ENCODE peak calls at places on chromosomes 13 and 19, in eight cellular contexts. One of them, this sample, is unnamed.

GRCh38 chr13:42970824-42971669 is 21.0 kb downstream of the EPSTI1 start:
- DNase-seq in left lung: no peak
- DNase-seq in activated B cell treated with CpG ODN at 0.5 μM for 24 hours: no peak
- DNase-seq in ascending aorta: no peak
- DNase-seq in heart left ventricle: no peak
- DNase-seq in fibroblast of pulmonary artery: peak
- DNase-seq in HFFc6: peak
- DNase-seq in tibial artery: no peak
- DNase-seq in this sample: peak

GRCh38 chr19:29812080-29812880 is 489 bp downstream of the CCNE1 start:
- DNase-seq in tibial artery: peak
- DNase-seq in ascending aorta: no peak
- DNase-seq in activated B cell treated with CpG ODN at 0.5 μM for 24 hours: peak
- DNase-seq in left lung: no peak
- DNase-seq in HFFc6: no peak
- DNase-seq in heart left ventricle: no peak
- DNase-seq in fibroblast of pulmonary artery: no peak
- DNase-seq in this sample: no peak

GRCh38 chr19:5129691-5130090 is 160.8 kb downstream of the KDM4B start:
- DNase-seq in fibroblast of pulmonary artery: no peak
- DNase-seq in activated B cell treated with CpG ODN at 0.5 μM for 24 hours: no peak
- DNase-seq in heart left ventricle: no peak
- DNase-seq in tibial artery: no peak
- DNase-seq in ascending aorta: no peak
- DNase-seq in left lung: no peak
- DNase-seq in HFFc6: no peak
- DNase-seq in this sample: no peak

GRCh38 chr19:10270616-10271394 is at the start of gene ICAM1:
- DNase-seq in tibial artery: peak
- DNase-seq in heart left ventricle: peak
- DNase-seq in ascending aorta: peak
- DNase-seq in fibroblast of pulmonary artery: peak
- DNase-seq in activated B cell treated with CpG ODN at 0.5 μM for 24 hours: peak
- DNase-seq in HFFc6: no peak
- DNase-seq in left lung: peak
- DNase-seq in this sample: peak

GRCh38 chr19:54191671-54192453 is 754 bp downstream of the TSEN34 start:
- DNase-seq in heart left ventricle: no peak
- DNase-seq in left lung: no peak
- DNase-seq in tibial artery: no peak
- DNase-seq in ascending aorta: no peak
- DNase-seq in activated B cell treated with CpG ODN at 0.5 μM for 24 hours: no peak
- DNase-seq in fibroblast of pulmonary artery: peak
- DNase-seq in HFFc6: no peak
- DNase-seq in this sample: no peak

GRCh38 chr13:98411617-98412310 is 165.1 kb downstream of the STK24 start:
- DNase-seq in tibial artery: peak
- DNase-seq in fibroblast of pulmonary artery: no peak
- DNase-seq in ascending aorta: peak
- DNase-seq in heart left ventricle: peak
- DNase-seq in left lung: peak
- DNase-seq in HFFc6: no peak
- DNase-seq in activated B cell treated with CpG ODN at 0.5 μM for 24 hours: no peak
- DNase-seq in this sample: no peak

GRCh38 chr13:45607931-45608330 is 7.6 kb downstream of the ERICH6B start:
- DNase-seq in tibial artery: no peak
- DNase-seq in heart left ventricle: no peak
- DNase-seq in HFFc6: no peak
- DNase-seq in fibroblast of pulmonary artery: no peak
- DNase-seq in ascending aorta: no peak
- DNase-seq in activated B cell treated with CpG ODN at 0.5 μM for 24 hours: no peak
- DNase-seq in left lung: no peak
- DNase-seq in this sample: no peak

GRCh38 chr19:33815410-33816340 is 19.0 kb downstream of the KCTD15 start:
- DNase-seq in tibial artery: peak
- DNase-seq in heart left ventricle: no peak
- DNase-seq in activated B cell treated with CpG ODN at 0.5 μM for 24 hours: no peak
- DNase-seq in HFFc6: peak
- DNase-seq in ascending aorta: no peak
- DNase-seq in left lung: no peak
- DNase-seq in fibroblast of pulmonary artery: peak
- DNase-seq in this sample: no peak

GRCh38 chr19:988081-988480 is 3.9 kb downstream of the WDR18 start:
- DNase-seq in left lung: no peak
- DNase-seq in heart left ventricle: no peak
- DNase-seq in fibroblast of pulmonary artery: no peak
- DNase-seq in tibial artery: no peak
- DNase-seq in activated B cell treated with CpG ODN at 0.5 μM for 24 hours: no peak
- DNase-seq in ascending aorta: no peak
- DNase-seq in HFFc6: no peak
- DNase-seq in this sample: no peak

GRCh38 chr19:986083-986482 is 1.9 kb downstream of the WDR18 start:
- DNase-seq in heart left ventricle: no peak
- DNase-seq in ascending aorta: no peak
- DNase-seq in tibial artery: no peak
- DNase-seq in fibroblast of pulmonary artery: no peak
- DNase-seq in left lung: no peak
- DNase-seq in activated B cell treated with CpG ODN at 0.5 μM for 24 hours: no peak
- DNase-seq in HFFc6: no peak
- DNase-seq in this sample: no peak

GRCh38 chr19:980133-980998 is 3.8 kb upstream of the WDR18 start:
- DNase-seq in heart left ventricle: no peak
- DNase-seq in tibial artery: no peak
- DNase-seq in HFFc6: no peak
- DNase-seq in ascending aorta: no peak
- DNase-seq in left lung: no peak
- DNase-seq in fibroblast of pulmonary artery: no peak
- DNase-seq in activated B cell treated with CpG ODN at 0.5 μM for 24 hours: no peak
- DNase-seq in this sample: no peak

GRCh38 chr19:982567-983170 is 1.5 kb upstream of the WDR18 start:
- DNase-seq in heart left ventricle: peak
- DNase-seq in HFFc6: peak
- DNase-seq in tibial artery: peak
- DNase-seq in left lung: peak
- DNase-seq in ascending aorta: no peak
- DNase-seq in fibroblast of pulmonary artery: peak
- DNase-seq in activated B cell treated with CpG ODN at 0.5 μM for 24 hours: peak
- DNase-seq in this sample: peak

DNA sequence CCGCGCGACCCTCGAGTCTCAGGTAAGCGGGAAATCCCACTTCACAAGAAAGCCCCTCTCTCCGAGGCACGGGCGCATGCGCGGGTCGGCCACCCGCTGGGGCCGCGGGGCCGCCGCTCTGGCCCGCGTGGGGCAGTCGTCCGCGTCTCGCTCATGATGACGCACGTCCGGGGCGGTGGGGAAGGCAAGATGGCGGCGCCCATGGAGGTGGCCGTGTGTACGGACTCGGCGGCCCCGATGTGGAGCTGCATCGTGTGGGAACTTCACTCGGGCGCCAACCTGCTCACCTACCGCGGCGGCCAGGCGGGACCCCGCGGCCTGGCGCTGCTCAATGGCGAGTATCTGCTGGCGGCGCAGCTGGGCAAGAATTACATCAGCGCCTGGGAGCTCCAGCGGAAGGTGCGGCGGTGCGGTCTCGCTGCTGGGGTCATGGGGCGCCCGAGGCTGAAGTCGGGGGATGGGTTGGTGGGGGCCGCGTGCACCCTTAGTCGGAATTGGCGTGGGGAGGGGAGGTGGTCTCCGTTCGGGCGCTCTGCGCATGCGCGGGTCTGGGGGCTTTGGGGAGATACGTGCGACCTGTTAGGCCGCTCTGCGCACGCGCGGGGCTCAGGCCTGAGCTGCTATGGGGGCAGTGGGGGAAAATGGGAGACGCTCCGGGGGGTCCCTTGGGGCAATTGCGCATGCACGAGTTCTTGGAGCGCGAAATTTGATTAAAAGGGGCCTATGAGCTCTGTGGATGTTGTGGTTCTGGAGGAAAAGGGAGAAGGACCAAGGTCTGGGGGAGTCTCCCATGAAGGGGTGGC is at the start of gene WDR18:
- DNase-seq in activated B cell treated with CpG ODN at 0.5 μM for 24 hours: peak
- DNase-seq in ascending aorta: peak
- DNase-seq in heart left ventricle: peak
- DNase-seq in fibroblast of pulmonary artery: peak
- DNase-seq in HFFc6: peak
- DNase-seq in left lung: peak
- DNase-seq in tibial artery: peak
- DNase-seq in this sample: peak
- TF ChIP-seq CTCF in activated B cell treated with CpG ODN at 0.5 μM for 24 hours: no peak
- TF ChIP-seq CTCF in ascending aorta: no peak
- TF ChIP-seq CTCF in heart left ventricle: peak
- TF ChIP-seq CTCF in fibroblast of pulmonary artery: no peak
- TF ChIP-seq CTCF in HFFc6: peak
- TF ChIP-seq CTCF in left lung: peak
- TF ChIP-seq CTCF in tibial artery: peak
- TF ChIP-seq CTCF in this sample: peak

GRCh38 chr19:58571575-58571947 is 1.6 kb downstream of the MZF1 start:
- DNase-seq in fibroblast of pulmonary artery: no peak
- DNase-seq in activated B cell treated with CpG ODN at 0.5 μM for 24 hours: no peak
- DNase-seq in heart left ventricle: peak
- DNase-seq in ascending aorta: no peak
- DNase-seq in left lung: peak
- DNase-seq in tibial artery: peak
- DNase-seq in HFFc6: no peak
- DNase-seq in this sample: no peak

GRCh38 chr19:58572818-58573657 is at the start of gene MZF1:
- DNase-seq in left lung: peak
- DNase-seq in HFFc6: peak
- DNase-seq in ascending aorta: peak
- DNase-seq in activated B cell treated with CpG ODN at 0.5 μM for 24 hours: peak
- DNase-seq in fibroblast of pulmonary artery: peak
- DNase-seq in heart left ventricle: peak
- DNase-seq in tibial artery: peak
- DNase-seq in this sample: peak

GRCh38 chr19:58572026-58572817 is 913 bp downstream of the MZF1 start:
- DNase-seq in fibroblast of pulmonary artery: no peak
- DNase-seq in heart left ventricle: no peak
- DNase-seq in tibial artery: peak
- DNase-seq in HFFc6: no peak
- DNase-seq in left lung: peak
- DNase-seq in activated B cell treated with CpG ODN at 0.5 μM for 24 hours: no peak
- DNase-seq in ascending aorta: no peak
- DNase-seq in this sample: no peak

GRCh38 chr19:58575183-58576041 is 2.3 kb upstream of the MZF1 start:
- DNase-seq in HFFc6: peak
- DNase-seq in tibial artery: peak
- DNase-seq in heart left ventricle: peak
- DNase-seq in fibroblast of pulmonary artery: peak
- DNase-seq in activated B cell treated with CpG ODN at 0.5 μM for 24 hours: peak
- DNase-seq in ascending aorta: peak
- DNase-seq in left lung: peak
- DNase-seq in this sample: peak

GRCh38 chr19:58573658-58574164 is 576 bp upstream of the MZF1 start:
- DNase-seq in left lung: no peak
- DNase-seq in HFFc6: no peak
- DNase-seq in fibroblast of pulmonary artery: no peak
- DNase-seq in ascending aorta: no peak
- DNase-seq in heart left ventricle: no peak
- DNase-seq in activated B cell treated with CpG ODN at 0.5 μM for 24 hours: no peak
- DNase-seq in tibial artery: no peak
- DNase-seq in this sample: no peak
- TF ChIP-seq CTCF in left lung: no peak
- TF ChIP-seq CTCF in HFFc6: no peak
- TF ChIP-seq CTCF in fibroblast of pulmonary artery: no peak
- TF ChIP-seq CTCF in ascending aorta: no peak
- TF ChIP-seq CTCF in heart left ventricle: no peak
- TF ChIP-seq CTCF in activated B cell treated with CpG ODN at 0.5 μM for 24 hours: no peak
- TF ChIP-seq CTCF in tibial artery: no peak
- TF ChIP-seq CTCF in this sample: no peak

GRCh38 chr13:113298001-113298945 is 1.2 kb downstream of the LAMP1 start:
- DNase-seq in HFFc6: no peak
- DNase-seq in heart left ventricle: no peak
- DNase-seq in fibroblast of pulmonary artery: no peak
- DNase-seq in ascending aorta: no peak
- DNase-seq in left lung: no peak
- DNase-seq in tibial artery: no peak
- DNase-seq in activated B cell treated with CpG ODN at 0.5 μM for 24 hours: no peak
- DNase-seq in this sample: no peak

GRCh38 chr13:113296842-113297369 is at the start of gene LAMP1:
- DNase-seq in fibroblast of pulmonary artery: peak
- DNase-seq in activated B cell treated with CpG ODN at 0.5 μM for 24 hours: peak
- DNase-seq in tibial artery: peak
- DNase-seq in heart left ventricle: peak
- DNase-seq in left lung: peak
- DNase-seq in HFFc6: peak
- DNase-seq in ascending aorta: peak
- DNase-seq in this sample: peak

GRCh38 chr13:113299951-113300350 is 2.9 kb downstream of the LAMP1 start:
- DNase-seq in fibroblast of pulmonary artery: no peak
- DNase-seq in ascending aorta: no peak
- DNase-seq in activated B cell treated with CpG ODN at 0.5 μM for 24 hours: no peak
- DNase-seq in tibial artery: no peak
- DNase-seq in HFFc6: no peak
- DNase-seq in left lung: no peak
- DNase-seq in heart left ventricle: no peak
- DNase-seq in this sample: peak

GRCh38 chr13:113291997-113292862 is 4.8 kb upstream of the LAMP1 start:
- DNase-seq in left lung: peak
- DNase-seq in heart left ventricle: no peak
- DNase-seq in fibroblast of pulmonary artery: no peak
- DNase-seq in ascending aorta: no peak
- DNase-seq in tibial artery: no peak
- DNase-seq in activated B cell treated with CpG ODN at 0.5 μM for 24 hours: no peak
- DNase-seq in HFFc6: peak
- DNase-seq in this sample: no peak

DNA sequence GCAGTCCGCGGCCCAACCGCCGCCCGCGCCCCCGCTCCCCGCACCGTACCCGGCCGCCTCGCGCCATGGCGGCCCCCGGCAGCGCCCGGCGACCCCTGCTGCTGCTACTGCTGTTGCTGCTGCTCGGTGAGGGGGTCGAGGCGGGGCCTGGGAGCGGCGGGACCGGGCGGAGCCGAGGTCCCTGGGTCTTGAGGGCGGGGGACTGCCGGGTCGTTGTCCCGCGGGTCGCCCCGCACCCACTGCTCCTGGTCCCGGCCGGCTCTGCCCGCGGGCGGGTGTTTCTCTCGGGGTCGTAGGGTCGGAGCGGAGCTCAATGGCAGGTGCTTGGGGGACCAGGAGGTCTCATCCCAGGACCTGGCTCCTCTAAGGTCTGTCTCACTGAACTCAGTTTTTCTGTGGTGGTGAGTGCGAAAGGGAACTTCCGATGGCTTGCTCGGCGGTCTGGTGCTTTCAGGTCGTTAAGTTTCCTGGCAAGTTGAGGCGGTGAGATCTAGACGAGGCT is 382 bp downstream of the LAMP1 start:
- DNase-seq in tibial artery: peak
- DNase-seq in activated B cell treated with CpG ODN at 0.5 μM for 24 hours: peak
- DNase-seq in heart left ventricle: peak
- DNase-seq in fibroblast of pulmonary artery: peak
- DNase-seq in HFFc6: peak
- DNase-seq in left lung: peak
- DNase-seq in ascending aorta: no peak
- DNase-seq in this sample: peak
- TF ChIP-seq CTCF in tibial artery: no peak
- TF ChIP-seq CTCF in activated B cell treated with CpG ODN at 0.5 μM for 24 hours: no peak
- TF ChIP-seq CTCF in heart left ventricle: no peak
- TF ChIP-seq CTCF in fibroblast of pulmonary artery: no peak
- TF ChIP-seq CTCF in HFFc6: no peak
- TF ChIP-seq CTCF in left lung: no peak
- TF ChIP-seq CTCF in ascending aorta: no peak
- TF ChIP-seq CTCF in this sample: no peak

DNA sequence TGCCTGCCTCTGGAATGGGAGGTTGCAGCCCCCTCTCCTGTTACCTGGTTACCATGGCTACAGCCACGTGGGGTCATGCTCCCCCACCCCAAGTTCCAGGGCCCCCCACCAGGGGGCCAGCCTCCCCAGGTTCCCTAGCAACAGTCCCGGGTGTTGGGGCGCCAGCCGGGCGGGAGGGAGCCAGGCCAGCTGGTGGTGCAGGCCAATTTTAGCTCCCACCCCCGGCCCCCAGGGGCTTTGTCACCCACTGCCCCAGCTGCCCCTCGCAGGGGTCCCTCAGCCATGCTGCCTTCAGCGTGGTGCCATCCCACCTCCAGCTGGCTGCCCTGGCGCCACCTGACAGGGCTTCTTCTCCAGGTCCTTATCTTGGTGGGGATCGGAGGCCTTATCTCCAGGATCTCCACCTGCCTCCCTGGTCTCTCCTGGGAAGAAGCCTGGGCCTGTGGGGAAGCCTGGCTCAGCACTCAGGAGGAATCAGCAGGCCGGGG is 3.0 kb downstream of the MARK4 start:
- DNase-seq in tibial artery: no peak
- DNase-seq in fibroblast of pulmonary artery: no peak
- DNase-seq in heart left ventricle: no peak
- DNase-seq in HFFc6: no peak
- DNase-seq in left lung: no peak
- DNase-seq in ascending aorta: no peak
- DNase-seq in activated B cell treated with CpG ODN at 0.5 μM for 24 hours: no peak
- DNase-seq in this sample: no peak
- TF ChIP-seq CTCF in tibial artery: no peak
- TF ChIP-seq CTCF in fibroblast of pulmonary artery: peak
- TF ChIP-seq CTCF in heart left ventricle: no peak
- TF ChIP-seq CTCF in HFFc6: peak
- TF ChIP-seq CTCF in left lung: no peak
- TF ChIP-seq CTCF in ascending aorta: no peak
- TF ChIP-seq CTCF in activated B cell treated with CpG ODN at 0.5 μM for 24 hours: no peak
- TF ChIP-seq CTCF in this sample: peak

This sample was measured in GM13977.